ENCODE peak calls at places on chromosomes 11 and 22, in six cellular contexts. C is left cardiac atrium; W is adrenal gland; O is COR-L47; U is naive B cell; L is CD4-positive, CD25-positive, alpha-beta regulatory T cell. E is an unnamed sample.

GRCh38 chr11:9838229-9838628 is 174.4 kb downstream of the SWAP70 start:
- DNase-seq in C (no peak), W (no peak), O (no peak), U (no peak), L (no peak), E (no peak)

GRCh38 chr11:28168718-28169117 is 60.5 kb downstream of the METTL15 start:
- DNase-seq in C (no peak), W (no peak), O (no peak), U (no peak), L (no peak), E (no peak)

GRCh38 chr22:28978158-28978557 is 83.5 kb downstream of the C22orf31 start:
- DNase-seq in C (peak; percentile 35), W (peak; percentile 45), O (no peak), U (no peak), L (no peak), E (peak; percentile 58)

GRCh38 chr11:127055240-127055639 is 54.7 kb upstream of the KIRREL3 start:
- DNase-seq in C (no peak), W (no peak), O (no peak), U (no peak), L (no peak), E (no peak)

GRCh38 chr11:13691296-13691899 is 22.9 kb downstream of the FAR1 start:
- DNase-seq in C (no peak), W (no peak), O (no peak), U (no peak), L (no peak), E (no peak)

GRCh38 chr22:20206709-20207215 is 55.9 kb upstream of the CCDC188 start:
- DNase-seq in C (no peak), W (no peak), O (no peak), U (no peak), L (peak; percentile 52), E (peak; percentile 43)

GRCh38 chr22:30643055-30643875 is 7.7 kb downstream of the SLC35E4 start:
- DNase-seq in C (no peak), W (no peak), O (no peak), U (no peak), L (no peak), E (no peak)

GRCh38 chr22:19371893-19372292 is 59.6 kb downstream of the HIRA start:
- DNase-seq in C (no peak), W (no peak), O (no peak), U (no peak), L (no peak), E (no peak)

GRCh38 chr11:18727499-18728236 is 1.7 kb upstream of the IGSF22 start:
- DNase-seq in C (peak; percentile 43), W (peak; percentile 33), O (peak; percentile 32), U (peak; percentile 33), L (peak; percentile 52), E (peak; percentile 26)

GRCh38 chr11:57325735-57326048 is 940 bp upstream of the TNKS1BP1 start:
- DNase-seq in C (peak; percentile 71), W (no peak), O (no peak), U (no peak), L (no peak), E (no peak)

GRCh38 chr22:44180706-44181032 is at the start of gene PARVG:
- DNase-seq in C (no peak), W (no peak), O (no peak), U (peak; percentile 80), L (peak; percentile 76), E (no peak)

GRCh38 chr22:46056169-46057041 is 79.4 kb upstream of the WNT7B start:
- DNase-seq in C (peak; percentile 53), W (no peak), O (no peak), U (no peak), L (no peak), E (peak; percentile 59)

GRCh38 chr22:45069925-45070324 is 60.1 kb upstream of the PHF21B start:
- DNase-seq in C (no peak), W (no peak), O (no peak), U (no peak), L (no peak), E (no peak)

GRCh38 chr11:127859941-127860354 is 727.4 kb downstream of the ETS1 start:
- DNase-seq in C (no peak), W (no peak), O (no peak), U (no peak), L (no peak), E (peak; percentile 4)

GRCh38 chr11:789951-790350 is at the start of gene CEND1:
- DNase-seq in C (no peak), W (no peak), O (peak; percentile 50), U (no peak), L (peak; percentile 51), E (no peak)